ENCODE peak calls at places on chromosome 5, in ten cellular contexts. U, R, D, L, H, S, M, E, G and P are unnamed samples.
A peak's percentile ranks its signal among the peaks of the same experiment; 100 is the strongest.

GRCh38 chr5:11815481-11815880 is 88.8 kb downstream of the CTNND2 start:
- DNase-seq in U (no peak), R (no peak), D (no peak), L (no peak), H (no peak), S (no peak), M (no peak), E (no peak), G (no peak), P (no peak)

GRCh38 chr5:66929281-66929680 is 267.3 kb downstream of the CD180 start:
- DNase-seq in U (no peak), R (no peak), D (no peak), L (no peak), H (no peak), S (no peak), M (no peak), E (no peak), G (no peak), P (no peak)

GRCh38 chr5:167352801-167353200 is 938.6 kb upstream of the WWC1 start:
- DNase-seq in U (no peak), R (no peak), D (no peak), L (no peak), H (no peak), S (no peak), M (no peak), E (no peak), G (no peak), P (no peak)

GRCh38 chr5:1661831-1662558 is 137.6 kb downstream of the MRPL36 start:
- DNase-seq in U (no peak), R (no peak), D (no peak), L (no peak), H (no peak), S (no peak), M (no peak), E (no peak), G (no peak), P (no peak)

GRCh38 chr5:142862585-142862984 is 92.4 kb downstream of the ARHGAP26 start:
- DNase-seq in U (no peak), R (no peak), D (no peak), L (no peak), H (no peak), S (no peak), M (no peak), E (no peak), G (no peak), P (no peak)

GRCh38 chr5:153900703-153901395 is 137.9 kb downstream of the FAM114A2 start:
- DNase-seq in U (no peak), R (no peak), D (no peak), L (no peak), H (no peak), S (no peak), M (no peak), E (no peak), G (peak; percentile 96), P (no peak)

GRCh38 chr5:124212949-124213348 is 533.5 kb downstream of the ZNF608 start:
- DNase-seq in U (no peak), R (no peak), D (no peak), L (no peak), H (no peak), S (no peak), M (no peak), E (no peak), G (no peak), P (no peak)

GRCh38 chr5:32679218-32679617 is 31.9 kb upstream of the NPR3 start:
- DNase-seq in U (no peak), R (no peak), D (no peak), L (no peak), H (no peak), S (no peak), M (no peak), E (no peak), G (peak; percentile 23), P (no peak)

GRCh38 chr5:10288600-10289213 is 19.0 kb downstream of the CMBL start:
- DNase-seq in U (peak; percentile 26), R (peak; percentile 71), D (no peak), L (no peak), H (no peak), S (peak; percentile 85), M (no peak), E (peak; percentile 97), G (no peak), P (peak; percentile 29)

GRCh38 chr5:31193026-31193425 is 460 bp upstream of the CDH6 start:
- DNase-seq in U (no peak), R (no peak), D (no peak), L (no peak), H (no peak), S (no peak), M (no peak), E (no peak), G (no peak), P (no peak)

GRCh38 chr5:139637438-139638089 is 10.6 kb upstream of the CXXC5 start:
- DNase-seq in U (peak; percentile 86), R (peak; percentile 80), D (peak; percentile 83), L (peak; percentile 82), H (peak; percentile 67), S (peak; percentile 54), M (no peak), E (peak; percentile 36), G (peak; percentile 82), P (peak; percentile 46)

GRCh38 chr5:77881528-77881927 is 105.4 kb upstream of the TBCA start:
- DNase-seq in U (no peak), R (no peak), D (no peak), L (no peak), H (no peak), S (no peak), M (no peak), E (no peak), G (no peak), P (no peak)

GRCh38 chr5:96093890-96094381 is 132.3 kb upstream of the ELL2 start:
- DNase-seq in U (no peak), R (no peak), D (no peak), L (no peak), H (no peak), S (no peak), M (no peak), E (no peak), G (peak; percentile 17), P (no peak)

GRCh38 chr5:168123853-168124528 is 167.5 kb upstream of the WWC1 start:
- DNase-seq in U (no peak), R (no peak), D (no peak), L (no peak), H (no peak), S (no peak), M (no peak), E (no peak), G (no peak), P (no peak)

GRCh38 chr5:140734354-140734753 is 34.1 kb downstream of the ZMAT2 start:
- DNase-seq in U (no peak), R (no peak), D (no peak), L (no peak), H (no peak), S (no peak), M (no peak), E (peak; percentile 15), G (no peak), P (no peak)